ENCODE peak calls at places on chromosome 1, in four cellular contexts. A is esophagus squamous epithelium, G is uterus, M is transverse colon. Q is an unnamed sample.

GRCh38 chr1:168093616-168094015 is 43.1 kb downstream of the GPR161 start:
- DNase-seq in A (no peak), G (no peak), M (no peak), Q (no peak)

GRCh38 chr1:26169669-26170471 is at the start of gene ZNF593:
- DNase-seq in A (peak; percentile 26), G (peak; percentile 90), M (peak; percentile 94), Q (peak; percentile 84)

GRCh38 chr1:28313710-28314510 is 14.9 kb upstream of the MED18 start:
- DNase-seq in A (no peak), G (peak; percentile 35), M (peak; percentile 52), Q (peak; percentile 87)

GRCh38 chr1:182847105-182847504 is 8.0 kb downstream of the DHX9 start:
- DNase-seq in A (no peak), G (no peak), M (no peak), Q (no peak)

GRCh38 chr1:34500451-34500850 is 254.4 kb upstream of the GJB5 start:
- DNase-seq in A (no peak), G (no peak), M (no peak), Q (no peak)

GRCh38 chr1:33641099-33641830 is 168.8 kb downstream of the ZSCAN20 start:
- DNase-seq in A (no peak), G (no peak), M (no peak), Q (no peak)

GRCh38 chr1:228099331-228099732 is 3.8 kb downstream of the C1orf35 start:
- DNase-seq in A (no peak), G (no peak), M (no peak), Q (peak; percentile 82)

GRCh38 chr1:206066479-206067171 is 13.7 kb downstream of the RHEX start:
- DNase-seq in A (no peak), G (no peak), M (no peak), Q (no peak)

GRCh38 chr1:27868932-27869718 is 3.2 kb upstream of the THEMIS2 start:
- DNase-seq in A (no peak), G (no peak), M (peak; percentile 60), Q (peak; percentile 85)

GRCh38 chr1:166080965-166081870 is 85.6 kb downstream of the FAM78B start:
- DNase-seq in A (no peak), G (peak; percentile 30), M (no peak), Q (no peak)

GRCh38 chr1:69451196-69451595 is 116.5 kb upstream of the LRRC7 start:
- DNase-seq in A (no peak), G (no peak), M (no peak), Q (no peak)

GRCh38 chr1:84800090-84801073 is 92.6 kb downstream of the LPAR3 start:
- DNase-seq in A (no peak), G (no peak), M (no peak), Q (no peak)

GRCh38 chr1:89794406-89794805 is 26.4 kb upstream of the LRRC8D start:
- DNase-seq in A (no peak), G (no peak), M (no peak), Q (no peak)

DNA sequence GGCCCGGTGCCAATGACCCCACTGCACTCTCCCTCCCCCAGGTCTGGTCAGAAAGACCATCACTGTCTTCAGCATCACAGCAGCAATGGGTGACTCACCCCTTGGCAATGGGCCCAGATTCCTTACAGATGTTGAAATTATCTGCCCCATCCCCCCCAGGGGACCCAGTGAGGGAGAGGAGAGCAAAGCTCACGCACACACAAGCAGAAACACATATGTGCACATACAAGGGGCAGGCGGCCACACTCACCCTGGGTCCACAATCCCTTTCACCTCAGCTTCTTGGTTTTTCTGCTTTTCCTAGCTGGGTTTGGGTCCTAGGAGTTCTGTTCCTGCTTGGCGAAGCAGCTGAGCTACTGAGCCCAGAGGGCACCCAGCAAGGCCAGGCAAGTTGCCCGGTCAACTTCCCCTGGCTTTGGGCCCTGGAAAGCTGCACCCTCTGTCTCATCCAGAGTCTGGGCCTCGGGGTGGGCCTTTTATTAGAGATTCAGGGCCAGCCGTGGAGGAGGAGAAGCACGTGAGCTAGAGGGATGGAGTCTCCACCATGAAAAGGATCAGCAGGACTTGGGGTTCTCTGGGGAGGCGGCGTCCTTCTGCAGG is 2.6 kb downstream of the COL16A1 start:
- DNase-seq in A (no peak), G (peak; percentile 99), M (peak; percentile 80), Q (peak; percentile 99)
- H3K4me3 ChIP-seq in A (peak overlapping the region; percentile 14), G (no peak overlapping the region), M (no peak overlapping the region), Q (no peak overlapping the region)

GRCh38 chr1:46400398-46400797 is 6.3 kb downstream of the FAAH start:
- DNase-seq in A (no peak), G (no peak), M (peak; percentile 39), Q (no peak)
- TF ChIP-seq POLR2A in A (no peak), G (no peak), M (no peak), Q (no peak)

GRCh38 chr1:2098301-2098698 is 48.1 kb downstream of the PRKCZ start:
- DNase-seq in A (no peak), G (no peak), M (no peak), Q (no peak)
- TF ChIP-seq CTCF in A (no peak), G (no peak), M (no peak), Q (no peak)

DNA sequence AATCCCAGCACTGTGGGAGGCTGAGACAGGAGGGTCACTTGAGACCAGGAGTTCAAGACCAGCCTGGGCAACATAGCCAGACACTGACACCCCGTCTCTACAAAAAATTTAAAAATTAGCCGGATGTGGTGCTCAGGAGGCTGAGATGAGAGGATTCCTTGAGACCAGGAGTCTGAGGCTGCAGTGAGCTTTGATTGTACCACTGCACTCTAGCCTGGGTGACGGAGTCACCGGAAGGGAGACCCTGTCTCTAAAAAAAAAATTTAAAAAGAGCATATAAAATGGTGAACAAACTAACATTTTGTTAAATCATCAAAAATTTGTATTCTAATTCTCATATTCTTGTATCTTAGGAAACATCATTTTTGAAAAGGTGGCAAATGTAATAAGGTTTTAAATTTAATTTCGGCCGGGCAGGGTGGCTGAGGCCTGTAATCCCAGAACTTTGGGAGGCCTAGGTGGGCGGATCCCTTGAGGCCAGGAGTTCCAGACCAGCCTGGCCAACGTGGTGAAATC is 27.1 kb downstream of the MAB21L3 start:
- DNase-seq in A (no peak), G (no peak), M (no peak), Q (no peak)
- H3K4me3 ChIP-seq in A (no peak overlapping the region), G (no peak overlapping the region), M (no peak overlapping the region), Q (no peak overlapping the region)

Q was measured in lower leg skin.